ENCODE peak calls at places on chromosomes 6 and 20, in six cellular contexts. T, D, C, O, V and K are unnamed samples.

GRCh38 chr6:134216304-134217029 is 101.4 kb downstream of the SGK1 start:
- DNase-seq in C (no peak), V (no peak), O (no peak), D (no peak), T (no peak), K (no peak)

GRCh38 chr20:12965212-12965879 is 43.4 kb upstream of the SPTLC3 start:
- DNase-seq in V (no peak), C (no peak), D (no peak), T (no peak), O (no peak), K (no peak)

GRCh38 chr6:147322299-147323162 is 118.3 kb downstream of the STXBP5 start:
- DNase-seq in V (no peak), D (peak; percentile 76), C (no peak), O (no peak), T (no peak), K (no peak)

GRCh38 chr20:44576297-44576696 is 6.1 kb upstream of the PKIG start:
- DNase-seq in O (no peak), T (no peak), D (peak; percentile 48), C (no peak), V (no peak), K (no peak)

GRCh38 chr6:46684771-46685170 is 2.9 kb upstream of the TDRD6 start:
- DNase-seq in V (no peak), D (no peak), O (no peak), C (no peak), T (no peak), K (no peak)

GRCh38 chr20:23920408-23920780 is 40.8 kb upstream of the CST5 start:
- DNase-seq in C (no peak), V (no peak), T (no peak), D (no peak), O (no peak), K (no peak)

GRCh38 chr6:40804905-40805304 is 217.7 kb upstream of the LRFN2 start:
- DNase-seq in O (no peak), V (no peak), C (no peak), D (no peak), T (no peak), K (no peak)

GRCh38 chr20:17556842-17557674 is 12.8 kb upstream of the DSTN start:
- DNase-seq in O (no peak), T (peak; percentile 40), C (no peak), D (no peak), V (no peak), K (no peak)

GRCh38 chr6:154356118-154356517 is 485 bp downstream of the IPCEF1 start:
- DNase-seq in C (no peak), V (no peak), D (no peak), T (no peak), O (no peak), K (no peak)

GRCh38 chr6:138503881-138504680 is 4.8 kb upstream of the NHSL1 start:
- DNase-seq in C (no peak), O (no peak), V (no peak), T (no peak), D (peak; percentile 18), K (no peak)

GRCh38 chr6:3138341-3138740 is 19.0 kb downstream of the TUBB2A start:
- DNase-seq in C (no peak), T (no peak), D (no peak), V (no peak), O (no peak), K (no peak)

GRCh38 chr6:33599413-33599911 is 19.4 kb upstream of the BAK1 start:
- DNase-seq in D (no peak), V (no peak), C (no peak), T (peak; percentile 24), O (no peak), K (no peak)

GRCh38 chr6:87213364-87213763 is 58.0 kb downstream of the ZNF292 start:
- DNase-seq in V (no peak), C (no peak), D (no peak), O (no peak), T (no peak), K (no peak)

GRCh38 chr20:35953411-35954199 is 697 bp downstream of the SCAND1 start:
- DNase-seq in C (peak; percentile 33), T (no peak), D (peak; percentile 54), V (no peak), O (peak; percentile 89), K (peak; percentile 53)

GRCh38 chr6:36118550-36119107 is 11.7 kb upstream of the MAPK13 start:
- DNase-seq in C (peak; percentile 56), V (no peak), T (peak; percentile 55), D (no peak), O (peak; percentile 87), K (no peak)

GRCh38 chr20:63708301-63709148 is 686 bp downstream of the ZGPAT start:
- DNase-seq in O (peak; percentile 72), C (no peak), D (no peak), V (no peak), T (no peak), K (no peak)

GRCh38 chr6:43772571-43773049 is 2.6 kb downstream of the VEGFA start:
- DNase-seq in T (no peak), V (no peak), O (no peak), D (no peak), C (no peak), K (no peak)

GRCh38 chr6:100574836-100575235 is 110.1 kb upstream of the SIM1 start:
- DNase-seq in C (no peak), O (no peak), T (no peak), V (no peak), D (no peak), K (no peak)

GRCh38 chr6:166592818-166593217 is 6.3 kb upstream of the RAMACL start:
- DNase-seq in D (no peak), O (no peak), C (no peak), V (no peak), T (no peak), K (no peak)

GRCh38 chr6:134599079-134599478 is 281.2 kb upstream of the SGK1 start:
- DNase-seq in O (no peak), T (no peak), C (no peak), V (no peak), D (no peak), K (no peak)

GRCh38 chr20:12640255-12640654 is 368.5 kb upstream of the SPTLC3 start:
- DNase-seq in V (no peak), D (no peak), C (no peak), O (no peak), T (no peak), K (no peak)

GRCh38 chr6:10258341-10258740 is 156.5 kb downstream of the TFAP2A start:
- DNase-seq in V (no peak), D (no peak), C (no peak), T (no peak), O (no peak), K (no peak)

GRCh38 chr6:161256390-161256789 is 17.5 kb downstream of the AGPAT4 start:
- DNase-seq in V (no peak), D (no peak), C (no peak), T (no peak), O (no peak), K (no peak)

GRCh38 chr20:23050847-23051627 is 1.6 kb upstream of the THBD start:
- DNase-seq in V (peak; percentile 20), D (peak; percentile 65), T (peak; percentile 23), O (no peak), C (no peak), K (no peak)

GRCh38 chr20:52190437-52191131 is 995 bp downstream of the ZFP64 start:
- DNase-seq in V (peak; percentile 23), O (peak; percentile 75), C (no peak), T (no peak), D (no peak), K (peak; percentile 7)

GRCh38 chr20:54069501-54069971 is 858 bp downstream of the BCAS1 start:
- DNase-seq in D (no peak), T (no peak), O (no peak), V (no peak), C (no peak), K (no peak)

GRCh38 chr6:97947841-97948240 is 664.8 kb upstream of the MMS22L start:
- DNase-seq in T (no peak), O (no peak), V (no peak), C (no peak), D (no peak), K (no peak)

GRCh38 chr20:15814903-15815302 is 758.3 kb downstream of the KIF16B start:
- DNase-seq in O (no peak), D (no peak), V (no peak), C (no peak), T (no peak), K (no peak)

GRCh38 chr20:846894-847278 is 13.4 kb downstream of the FAM110A start:
- DNase-seq in C (peak; percentile 22), T (no peak), O (peak; percentile 85), D (peak; percentile 69), V (no peak), K (peak; percentile 26)

GRCh38 chr6:37731888-37732287 is 34.2 kb upstream of the MDGA1 start:
- DNase-seq in D (no peak), C (no peak), V (no peak), T (no peak), O (peak; percentile 81), K (no peak)

GRCh38 chr6:155850408-155850841 is 394.8 kb upstream of the NOX3 start:
- DNase-seq in C (no peak), V (no peak), T (no peak), O (no peak), D (no peak), K (no peak)

GRCh38 chr6:112636650-112637260 is 289.6 kb downstream of the RFPL4B start:
- DNase-seq in D (no peak), C (no peak), O (no peak), T (no peak), V (no peak), K (no peak)

GRCh38 chr6:137496392-137496767 is 2.2 kb upstream of the OLIG3 start:
- DNase-seq in T (no peak), C (no peak), O (no peak), D (no peak), V (no peak), K (no peak)

GRCh38 chr6:16338577-16339262 is 100.3 kb downstream of the GMPR start:
- DNase-seq in V (no peak), D (no peak), O (no peak), C (no peak), T (no peak), K (no peak)